ENCODE peak calls at places on chromosome 6, in eight cellular contexts. Z is HCT116, G is IMR-90, W is A549, I is K562, A is SK-N-SH, E is H1, P is GM12878. N is an unnamed sample.
A peak's percentile ranks its signal among the peaks of the same experiment; 100 is the strongest.

GRCh38 chr6:137764464-137764863 is 102.6 kb upstream of the TNFAIP3 start:
- DNase-seq in Z (no peak), G (peak; percentile 83), W (no peak), I (no peak), A (no peak), E (no peak), P (no peak), N (no peak)

GRCh38 chr6:34011298-34011697 is 134.6 kb downstream of the GRM4 start:
- DNase-seq in Z (no peak), G (no peak), W (no peak), I (no peak), A (no peak), E (no peak), P (no peak), N (no peak)

GRCh38 chr6:31558318-31558625 is 10.9 kb downstream of the NFKBIL1 start:
- DNase-seq in Z (no peak), G (no peak), W (no peak), I (no peak), A (no peak), E (no peak), P (no peak), N (no peak)

GRCh38 chr6:38498085-38498484 is 141.6 kb downstream of the BTBD9 start:
- DNase-seq in Z (no peak), G (peak; percentile 46), W (no peak), I (no peak), A (no peak), E (no peak), P (no peak), N (no peak)

GRCh38 chr6:122758927-122759334 is 20.6 kb upstream of the FABP7 start:
- DNase-seq in Z (no peak), G (no peak), W (no peak), I (no peak), A (no peak), E (no peak), P (no peak), N (no peak)

GRCh38 chr6:4644962-4645361 is 131.2 kb upstream of the CDYL start:
- DNase-seq in Z (no peak), G (peak; percentile 20), W (no peak), I (no peak), A (no peak), E (no peak), P (no peak), N (no peak)

GRCh38 chr6:140205795-140206593 is 831.5 kb upstream of the CITED2 start:
- DNase-seq in Z (no peak), G (no peak), W (no peak), I (no peak), A (no peak), E (no peak), P (no peak), N (no peak)

GRCh38 chr6:14883921-14884320 is 361.9 kb upstream of the JARID2 start:
- DNase-seq in Z (no peak), G (peak; percentile 64), W (no peak), I (no peak), A (no peak), E (no peak), P (no peak), N (no peak)

GRCh38 chr6:34181903-34182302 is 36.0 kb upstream of the GRM4 start:
- DNase-seq in Z (no peak), G (no peak), W (no peak), I (no peak), A (no peak), E (no peak), P (no peak), N (no peak)

GRCh38 chr6:18990313-18990978 is 603.3 kb downstream of the RNF144B start:
- DNase-seq in Z (peak; percentile 55), G (peak; percentile 20), W (peak; percentile 31), I (peak; percentile 66), A (peak; percentile 70), E (peak; percentile 69), P (no peak), N (peak; percentile 58)

GRCh38 chr6:57190140-57190539 is 18.0 kb downstream of the BAG2 start:
- DNase-seq in Z (no peak), G (peak; percentile 47), W (no peak), I (no peak), A (no peak), E (no peak), P (no peak), N (peak; percentile 55)

GRCh38 chr6:134093007-134093573 is 40.7 kb upstream of the SLC2A12 start:
- DNase-seq in Z (no peak), G (no peak), W (no peak), I (no peak), A (no peak), E (no peak), P (peak; percentile 7), N (no peak)

GRCh38 chr6:31870385-31870921 is 7.8 kb upstream of the NEU1 start:
- DNase-seq in Z (no peak), G (no peak), W (no peak), I (no peak), A (no peak), E (no peak), P (no peak), N (no peak)

GRCh38 chr6:43698584-43699349 is 11.2 kb upstream of the MRPS18A start:
- DNase-seq in Z (no peak), G (peak; percentile 64), W (no peak), I (no peak), A (no peak), E (no peak), P (no peak), N (no peak)

GRCh38 chr6:16367584-16367970 is 129.2 kb downstream of the GMPR start:
- DNase-seq in Z (no peak), G (no peak), W (no peak), I (no peak), A (no peak), E (no peak), P (no peak), N (no peak)

GRCh38 chr6:160198577-160199211 is 59.9 kb downstream of the SLC22A2 start:
- DNase-seq in Z (no peak), G (no peak), W (no peak), I (no peak), A (no peak), E (no peak), P (no peak), N (peak; percentile 14)

GRCh38 chr6:169188051-169188863 is 65.4 kb downstream of the THBS2 start:
- DNase-seq in Z (no peak), G (peak; percentile 100), W (no peak), I (no peak), A (no peak), E (no peak), P (no peak), N (no peak)

GRCh38 chr6:163526356-163526755 is 111.8 kb downstream of the QKI start:
- DNase-seq in Z (no peak), G (no peak), W (no peak), I (no peak), A (no peak), E (no peak), P (no peak), N (no peak)

GRCh38 chr6:163532526-163533078 is 118.1 kb downstream of the QKI start:
- DNase-seq in Z (no peak), G (no peak), W (no peak), I (no peak), A (no peak), E (no peak), P (no peak), N (no peak)

GRCh38 chr6:163530406-163530805 is 115.9 kb downstream of the QKI start:
- DNase-seq in Z (no peak), G (peak; percentile 19), W (no peak), I (no peak), A (no peak), E (no peak), P (no peak), N (no peak)

GRCh38 chr6:163531122-163531521 is 116.6 kb downstream of the QKI start:
- DNase-seq in Z (no peak), G (no peak), W (no peak), I (no peak), A (no peak), E (no peak), P (no peak), N (no peak)

GRCh38 chr6:163529605-163530004 is 115.1 kb downstream of the QKI start:
- DNase-seq in Z (no peak), G (peak; percentile 92), W (peak; percentile 7), I (no peak), A (no peak), E (no peak), P (no peak), N (no peak)
- TF ChIP-seq RAD21 in Z (no peak), G (no peak), W (no peak), I (no peak), A (no peak), E (no peak), P (no peak), N (no peak)

DNA sequence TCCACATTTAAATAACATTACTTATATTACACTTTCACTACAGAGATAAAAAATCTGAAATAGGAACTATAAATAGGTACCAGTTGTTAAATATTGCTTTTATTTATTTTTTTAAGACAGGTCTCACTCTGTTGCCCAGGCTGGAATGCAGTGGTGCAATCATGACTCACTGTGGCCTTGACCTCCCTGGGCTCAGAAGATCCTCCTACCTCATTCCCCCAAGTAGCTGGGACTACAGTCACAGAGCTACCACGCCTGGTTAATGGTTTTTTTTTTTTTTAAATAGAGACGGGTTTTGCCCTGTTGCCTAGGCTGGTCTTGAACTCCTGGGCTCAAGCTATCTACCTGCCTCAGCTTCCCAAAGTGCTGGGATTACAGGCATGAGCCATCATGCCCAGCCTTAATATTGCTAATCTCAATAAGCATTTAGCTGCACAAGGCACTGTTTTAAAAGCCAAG is 17.3 kb downstream of the EEF1E1 start:
- DNase-seq in Z (peak; percentile 88), G (peak; percentile 95), W (no peak), I (no peak), A (no peak), E (no peak), P (no peak), N (peak; percentile 97)
- TF ChIP-seq RAD21 in Z (no peak), G (no peak), W (no peak), I (no peak), A (no peak), E (no peak), P (no peak), N (no peak)

DNA sequence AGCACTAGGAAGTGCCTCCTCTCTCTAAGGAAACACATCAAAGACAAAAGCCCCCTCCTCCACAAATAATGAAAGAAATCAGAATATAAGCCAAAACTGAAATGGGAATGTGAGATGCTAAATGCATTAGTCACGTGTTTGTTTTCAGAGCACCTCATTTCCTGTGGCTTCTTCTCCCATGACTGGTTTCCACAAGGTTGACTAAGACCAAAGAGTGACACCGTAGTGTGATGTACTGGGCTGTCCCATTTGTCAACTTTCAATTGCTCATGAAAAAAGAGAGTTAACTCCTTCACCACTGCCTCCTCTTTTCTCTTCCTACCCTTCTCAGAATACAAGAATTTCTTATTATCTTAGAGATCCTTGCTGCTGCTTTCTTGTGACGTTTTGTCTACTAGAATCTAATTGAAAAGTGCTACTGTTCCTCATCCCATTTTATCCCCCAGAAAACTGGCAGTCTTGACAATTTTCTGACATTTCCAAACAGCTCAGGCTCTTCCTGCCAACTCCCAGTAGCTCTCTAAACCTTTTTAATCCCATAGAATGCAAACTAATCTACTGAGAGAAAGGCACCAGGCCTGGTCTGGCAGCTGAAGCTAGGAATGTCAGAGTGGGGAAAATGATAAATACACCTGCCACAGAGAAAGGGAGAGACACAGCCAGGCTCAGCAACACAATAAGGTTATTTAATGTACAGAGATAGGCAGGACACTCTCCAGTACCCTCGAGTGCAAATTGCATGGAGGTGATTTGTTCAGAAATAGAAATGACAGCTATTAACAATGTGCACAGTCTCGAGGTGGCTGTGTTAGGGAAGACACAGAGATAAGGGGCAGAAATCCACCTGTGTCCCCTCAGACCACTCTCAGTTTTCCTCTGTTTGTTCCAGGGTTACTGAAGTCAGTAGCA is 671.7 kb upstream of the NRSN1 start:
- DNase-seq in Z (no peak), G (peak; percentile 75), W (no peak), I (no peak), A (no peak), E (no peak), P (no peak), N (no peak)
- TF ChIP-seq RAD21 in Z (no peak), G (no peak), W (no peak), I (no peak), A (no peak), E (no peak), P (no peak), N (no peak)

GRCh38 chr6:127690092-127690491 is 113.1 kb downstream of the C6orf58 start:
- DNase-seq in Z (peak; percentile 27), G (peak; percentile 28), W (peak; percentile 2), I (no peak), A (no peak), E (no peak), P (no peak), N (no peak)
- TF ChIP-seq RAD21 in Z (peak; percentile 81), G (peak; percentile 51), W (peak; percentile 57), I (no peak), A (peak; percentile 45), E (peak; percentile 83), P (peak; percentile 32), N (no peak)